ENCODE peak calls at places on chromosomes 1 and 21, in six cellular contexts. D is transverse colon, H is prostate gland, I is HCT116, F is ovary, N is A549. A is an unnamed sample.

GRCh38 chr1:50415235-50416149 is 7.8 kb downstream of the DMRTA2 start:
- DNase-seq in F (no peak), H (no peak), I (no peak), N (no peak), D (no peak), A (no peak)

GRCh38 chr1:58893257-58893869 is 109.5 kb upstream of the JUN start:
- DNase-seq in N (no peak), D (peak; percentile 78), H (no peak), I (no peak), F (no peak), A (no peak)

GRCh38 chr1:212515329-212515760 is 82.6 kb downstream of the NENF start:
- DNase-seq in D (no peak), N (no peak), I (no peak), H (no peak), F (no peak), A (no peak)

GRCh38 chr1:9201421-9202239 is 32.9 kb upstream of the H6PD start:
- DNase-seq in N (no peak), I (no peak), F (peak; percentile 64), H (no peak), D (peak; percentile 18), A (no peak)

GRCh38 chr1:65265296-65266271 is 43.8 kb upstream of the DNAJC6 start:
- DNase-seq in H (peak; percentile 13), I (no peak), D (peak; percentile 25), N (no peak), F (peak; percentile 52), A (no peak)

GRCh38 chr21:34519013-34519412 is 7.0 kb upstream of the KCNE1 start:
- DNase-seq in F (no peak), N (no peak), I (no peak), D (no peak), H (no peak), A (no peak)

GRCh38 chr21:39107739-39108138 is 75.5 kb downstream of the PSMG1 start:
- DNase-seq in I (no peak), D (no peak), F (no peak), N (no peak), H (no peak), A (no peak)

GRCh38 chr1:8941906-8942305 is 3.8 kb upstream of the CA6 start:
- DNase-seq in H (no peak), D (no peak), N (peak; percentile 35), I (peak; percentile 40), F (no peak), A (peak; percentile 71)

GRCh38 chr1:12600880-12601633 is 17.0 kb downstream of the DHRS3 start:
- DNase-seq in N (peak; percentile 75), H (no peak), F (peak; percentile 60), I (no peak), D (peak; percentile 68), A (no peak)

GRCh38 chr1:60279798-60280197 is 206.2 kb upstream of the C1orf87 start:
- DNase-seq in D (no peak), N (no peak), I (no peak), H (no peak), F (no peak), A (no peak)

GRCh38 chr1:244074559-244075171 is 23.6 kb downstream of the ZBTB18 start:
- DNase-seq in D (peak; percentile 51), F (no peak), N (no peak), H (no peak), I (no peak), A (no peak)

GRCh38 chr1:95532335-95532734 is 298.3 kb downstream of the RWDD3 start:
- DNase-seq in N (peak; percentile 2), F (no peak), D (no peak), I (no peak), H (no peak), A (no peak)

DNA sequence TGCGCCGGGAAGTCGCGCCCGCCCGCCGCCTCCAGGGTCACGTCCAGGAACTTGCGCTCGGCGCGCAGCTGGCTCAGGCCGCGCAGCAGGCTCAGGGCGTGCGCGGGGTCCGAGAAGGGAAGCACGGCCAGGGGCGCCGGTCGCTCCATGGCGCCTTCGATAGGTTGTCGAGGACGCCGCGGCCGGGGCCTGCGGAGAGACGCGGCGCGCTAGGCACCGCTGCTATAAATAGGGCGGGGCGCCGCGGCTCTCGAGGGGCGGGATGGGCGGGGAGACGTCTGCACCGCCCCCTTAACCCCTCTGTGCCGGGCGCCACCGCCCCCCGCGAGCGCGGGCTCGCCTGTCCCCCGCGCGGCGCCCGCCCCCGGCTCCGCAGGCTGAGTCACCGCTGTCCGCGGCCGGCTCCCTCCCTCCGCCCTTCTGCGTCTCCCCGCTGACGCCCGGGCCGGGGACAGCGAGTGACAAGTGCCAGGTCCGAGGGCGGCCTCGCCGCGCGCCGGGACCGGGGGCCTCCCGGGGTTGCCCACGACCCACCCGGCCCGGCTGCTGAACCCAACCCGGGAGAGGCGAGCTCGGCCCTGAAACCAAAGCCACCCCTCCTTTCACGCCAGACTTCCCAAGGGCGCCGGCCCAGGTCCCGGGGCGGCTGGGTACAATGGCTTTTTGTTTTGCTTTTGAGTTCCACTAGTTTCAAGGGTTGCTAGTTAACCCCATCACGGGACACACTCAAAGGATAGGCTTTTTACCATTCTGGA is at the start of gene KLHL21:
- DNase-seq in H (peak; percentile 87), N (peak; percentile 74), I (peak; percentile 64), D (peak; percentile 91), F (peak; percentile 92), A (peak; percentile 66)
- TF ChIP-seq POLR2A in H (peak; percentile 85), N (peak; percentile 96), I (peak; percentile 97), D (peak; percentile 90), F (peak; percentile 92), A (peak; percentile 89)

GRCh38 chr1:54488065-54488750 is 59.8 kb upstream of the ACOT11 start:
- DNase-seq in I (peak; percentile 73), F (peak; percentile 98), H (peak; percentile 89), N (peak; percentile 87), D (peak; percentile 95), A (peak; percentile 92)
- TF ChIP-seq POLR2A in I (peak; percentile 10), F (peak; percentile 44), H (peak; percentile 10), N (no peak), D (peak; percentile 33), A (no peak)

GRCh38 chr1:184385863-184386262 is 966 bp upstream of the C1orf21 start:
- DNase-seq in N (no peak), I (no peak), F (no peak), D (no peak), H (no peak), A (no peak)

GRCh38 chr1:184388671-184389292 is 2.0 kb downstream of the C1orf21 start:
- DNase-seq in D (no peak), H (no peak), F (no peak), N (no peak), I (no peak), A (no peak)

GRCh38 chr1:184386271-184387068 is at the start of gene C1orf21:
- DNase-seq in F (peak; percentile 93), H (peak; percentile 93), I (peak; percentile 24), D (peak; percentile 92), N (peak; percentile 79), A (peak; percentile 81)

GRCh38 chr1:184387871-184388670 is 1.2 kb downstream of the C1orf21 start:
- DNase-seq in I (no peak), H (peak; percentile 59), N (peak; percentile 19), D (peak; percentile 53), F (peak; percentile 61), A (peak; percentile 62)

DNA sequence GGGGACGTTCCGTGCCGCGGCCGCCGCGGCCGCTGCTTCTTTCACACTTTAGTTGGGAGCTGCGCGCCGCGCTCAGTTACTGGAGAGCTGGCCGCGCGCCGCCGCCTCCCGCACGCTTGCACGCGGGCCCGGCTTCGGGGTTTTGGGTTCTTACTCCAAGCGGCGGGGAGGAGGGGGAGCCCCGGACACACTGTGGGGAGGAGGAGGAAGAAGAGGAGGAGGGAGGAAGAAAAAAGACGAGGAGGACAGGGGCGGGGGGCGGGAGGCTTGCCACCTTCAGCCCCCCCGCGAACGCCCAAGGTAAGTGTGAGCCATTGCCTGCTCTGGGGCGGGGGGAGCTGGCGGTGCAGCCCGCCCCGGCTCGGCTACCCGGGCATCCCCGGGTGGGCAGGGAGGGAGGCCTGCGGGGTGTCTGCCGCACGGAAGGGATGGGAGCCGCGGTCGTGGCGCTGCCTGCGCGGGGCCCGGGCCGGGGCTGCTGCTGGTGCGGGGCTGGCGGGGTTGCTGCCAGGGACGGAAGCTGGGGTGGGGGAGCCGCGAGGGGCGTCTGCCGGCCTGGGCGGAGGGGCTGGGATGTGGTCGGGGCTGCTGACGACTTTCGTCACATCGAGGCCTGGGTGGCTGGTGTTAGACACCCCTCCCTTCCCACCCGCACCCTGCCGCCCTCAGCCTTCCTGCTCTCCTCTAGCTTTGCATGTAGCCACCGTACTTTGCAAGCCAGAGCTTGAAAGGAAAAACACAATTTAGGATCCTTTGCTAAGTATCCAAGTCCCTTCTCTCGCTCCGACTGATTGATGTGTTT is 441 bp downstream of the C1orf21 start:
- DNase-seq in I (no peak), F (peak; percentile 65), H (peak; percentile 43), D (peak; percentile 41), N (peak; percentile 13), A (peak; percentile 21)
- TF ChIP-seq POLR2A in I (no peak), F (no peak), H (no peak), D (peak; percentile 87), N (no peak), A (no peak)

GRCh38 chr1:7847599-7847998 is 5.3 kb downstream of the UTS2 start:
- DNase-seq in I (no peak), N (no peak), F (no peak), H (no peak), D (no peak), A (no peak)
- TF ChIP-seq POLR2A in I (no peak), N (no peak), F (no peak), H (no peak), D (no peak), A (no peak)

DNA sequence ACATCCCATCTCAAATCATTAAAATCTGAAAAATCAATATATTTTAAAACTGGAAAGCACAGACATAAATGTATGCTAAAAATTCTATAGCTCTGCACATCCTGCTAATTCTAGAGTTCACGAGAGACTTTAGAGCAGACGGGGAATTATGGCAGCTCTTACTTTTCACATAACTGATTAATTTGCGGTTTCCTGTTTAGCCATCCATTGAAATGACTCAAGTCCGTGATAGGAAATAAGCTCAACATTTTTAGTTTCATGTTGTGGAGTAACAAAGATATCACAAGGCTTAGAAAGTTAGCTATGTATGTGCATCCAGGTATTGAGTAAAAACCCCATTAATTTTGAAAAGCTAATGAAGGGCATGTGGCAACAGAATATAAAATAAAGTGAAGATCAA is 123.2 kb downstream of the SMYD2 start:
- DNase-seq in D (no peak), H (no peak), N (no peak), I (no peak), F (no peak), A (no peak)
- TF ChIP-seq POLR2A in D (no peak), H (no peak), N (no peak), I (no peak), F (no peak), A (no peak)

GRCh38 chr1:150561830-150562367 is 12.7 kb downstream of the ADAMTSL4 start:
- DNase-seq in I (peak; percentile 73), F (peak; percentile 94), H (peak; percentile 97), N (peak; percentile 89), D (peak; percentile 96), A (peak; percentile 74)
- TF ChIP-seq POLR2A in I (peak; percentile 2), F (peak; percentile 29), H (peak; percentile 56), N (peak; percentile 30), D (no peak), A (no peak)

DNA sequence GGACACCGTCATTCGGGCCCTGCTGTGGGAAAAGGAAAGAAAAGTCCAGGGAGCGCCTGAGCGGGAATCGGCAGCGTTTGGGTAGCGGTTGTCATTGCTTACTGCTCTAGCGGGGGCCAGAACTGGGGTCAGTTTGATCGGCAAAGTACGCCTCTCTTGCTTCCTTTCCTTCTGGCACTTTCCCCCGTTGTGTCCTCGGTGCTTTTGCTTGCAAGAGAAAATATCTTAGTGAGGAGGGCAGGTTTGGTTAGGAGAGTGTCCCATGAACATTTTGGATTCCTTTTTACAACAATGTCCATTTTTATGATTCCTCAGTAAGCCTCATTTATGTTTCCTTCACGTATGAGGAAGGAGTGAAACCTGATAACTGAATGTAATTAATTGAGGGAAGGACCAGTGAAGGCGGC is 673 bp downstream of the ST3GAL3 start:
- DNase-seq in N (no peak), F (no peak), H (no peak), D (no peak), I (no peak), A (no peak)
- TF ChIP-seq POLR2A in N (no peak), F (no peak), H (no peak), D (no peak), I (no peak), A (no peak)